ENCODE peak calls at places on chromosomes 11 and 22, in ten cellular contexts. B, H, G, C, K, S, Y, F, U and P are unnamed samples.

GRCh38 chr11:111911563-111912401 is at the start of gene CRYAB:
- DNase-seq in F (no peak), S (no peak), G (no peak), C (no peak), K (no peak), U (peak; percentile 82), B (no peak), H (peak; percentile 82), Y (peak; percentile 48), P (peak; percentile 71)

GRCh38 chr11:10139656-10140055 is 154.4 kb downstream of the SBF2 start:
- DNase-seq in Y (peak; percentile 19), C (no peak), K (no peak), G (no peak), U (no peak), B (no peak), F (no peak), H (peak; percentile 68), S (no peak), P (peak; percentile 79)

GRCh38 chr11:34157163-34157562 is 51.7 kb downstream of the NAT10 start:
- DNase-seq in U (no peak), H (no peak), Y (no peak), G (no peak), B (no peak), K (no peak), S (no peak), F (no peak), C (no peak), P (no peak)

GRCh38 chr11:69659591-69659990 is 15.6 kb downstream of the LTO1 start:
- DNase-seq in C (no peak), F (no peak), K (no peak), H (no peak), Y (no peak), G (no peak), S (no peak), U (no peak), B (no peak), P (no peak)

GRCh38 chr11:74540270-74540669 is 46.7 kb upstream of the LIPT2 start:
- DNase-seq in U (no peak), H (no peak), K (no peak), F (no peak), C (no peak), B (no peak), Y (no peak), G (no peak), S (no peak), P (no peak)

GRCh38 chr22:26086359-26086758 is 82.9 kb upstream of the SEZ6L start:
- DNase-seq in B (no peak), H (no peak), F (no peak), Y (no peak), U (no peak), C (peak; percentile 66), G (no peak), S (no peak), K (no peak), P (no peak)

GRCh38 chr22:46401370-46401769 is 65.9 kb downstream of the TRMU start:
- DNase-seq in U (no peak), K (no peak), H (no peak), G (no peak), C (no peak), Y (no peak), S (no peak), B (no peak), F (no peak), P (no peak)

GRCh38 chr22:26884921-26885320 is 227.5 kb downstream of the MIAT start:
- DNase-seq in G (no peak), S (no peak), Y (no peak), C (no peak), U (no peak), K (no peak), H (no peak), B (no peak), F (no peak), P (no peak)

GRCh38 chr11:67389477-67389876 is 2.3 kb upstream of the RAD9A start:
- DNase-seq in C (peak; percentile 65), H (no peak), Y (peak; percentile 60), S (no peak), U (no peak), G (peak; percentile 74), K (no peak), B (no peak), F (peak; percentile 35), P (no peak)

GRCh38 chr22:48628891-48629559 is 1198.6 kb downstream of the BRD1 start:
- DNase-seq in G (no peak), F (no peak), B (no peak), H (no peak), K (no peak), S (no peak), U (no peak), Y (no peak), C (no peak), P (no peak)

GRCh38 chr11:2860636-2861035 is 24.9 kb downstream of the CDKN1C start:
- DNase-seq in C (no peak), G (peak; percentile 60), U (no peak), H (peak; percentile 51), B (no peak), S (no peak), K (no peak), F (no peak), Y (peak; percentile 46), P (peak; percentile 7)

GRCh38 chr11:19953909-19954308 is 206.4 kb downstream of the DBX1 start:
- DNase-seq in F (no peak), B (no peak), K (no peak), S (no peak), G (no peak), U (no peak), H (peak; percentile 91), C (peak; percentile 62), Y (no peak), P (peak; percentile 86)

GRCh38 chr11:127059286-127060200 is 59.0 kb upstream of the KIRREL3 start:
- DNase-seq in F (no peak), C (no peak), S (no peak), H (no peak), B (no peak), Y (no peak), K (no peak), U (no peak), G (no peak), P (no peak)

GRCh38 chr11:132177106-132177505 is 806.7 kb downstream of the NTM start:
- DNase-seq in K (no peak), G (no peak), U (no peak), B (no peak), F (no peak), Y (no peak), C (no peak), H (peak; percentile 70), S (no peak), P (peak; percentile 62)

GRCh38 chr11:78168539-78169477 is 19.6 kb downstream of the KCTD21 start:
- DNase-seq in H (peak; percentile 88), S (no peak), K (no peak), G (no peak), Y (no peak), C (no peak), U (peak; percentile 79), F (no peak), B (no peak), P (peak; percentile 96)

GRCh38 chr11:17915500-17916143 is 97.2 kb downstream of the SERGEF start:
- DNase-seq in K (no peak), F (no peak), S (no peak), G (no peak), C (no peak), Y (no peak), U (no peak), H (no peak), B (no peak), P (no peak)

GRCh38 chr11:8963569-8964323 is 496 bp downstream of the TMEM9B start:
- DNase-seq in B (peak; percentile 73), U (no peak), H (no peak), Y (peak; percentile 74), F (peak; percentile 64), S (peak; percentile 65), C (peak; percentile 82), G (peak; percentile 80), K (peak; percentile 58), P (no peak)

GRCh38 chr11:125569913-125570621 is 790 bp downstream of the EI24 start:
- DNase-seq in K (no peak), B (no peak), H (peak; percentile 18), S (no peak), U (no peak), Y (no peak), F (no peak), G (no peak), C (peak; percentile 23), P (no peak)

GRCh38 chr22:27084130-27084529 is 426.7 kb downstream of the MIAT start:
- DNase-seq in U (no peak), H (no peak), S (no peak), C (no peak), Y (no peak), F (no peak), K (no peak), B (no peak), G (no peak), P (no peak)